ENCODE peak calls at places on chromosomes 1 and 21, in six cellular contexts. D, A, N, K, M and P are unnamed samples.
A peak's percentile ranks its signal among the peaks of the same experiment; 100 is the strongest.

GRCh38 chr1:41345434-41346075 is 15.7 kb upstream of the FOXO6 start:
- DNase-seq in D (no peak), A (no peak), N (no peak), K (no peak), M (no peak), P (no peak)

GRCh38 chr1:1914842-1915692 is at the start of gene CALML6:
- DNase-seq in D (no peak), A (no peak), N (no peak), K (no peak), M (no peak), P (no peak)

GRCh38 chr1:157595356-157595755 is 2.5 kb downstream of the FCRL4 start:
- DNase-seq in D (no peak), A (no peak), N (no peak), K (peak; percentile 9), M (no peak), P (no peak)

GRCh38 chr1:241762713-241763339 is 85.2 kb upstream of the EXO1 start:
- DNase-seq in D (no peak), A (no peak), N (no peak), K (no peak), M (no peak), P (no peak)

GRCh38 chr1:216750031-216750627 is 26.9 kb upstream of the ESRRG start:
- DNase-seq in D (peak; percentile 45), A (no peak), N (no peak), K (peak; percentile 43), M (peak; percentile 7), P (no peak)

GRCh38 chr1:228314658-228315483 is 91.8 kb downstream of the TRIM11 start:
- DNase-seq in D (no peak), A (no peak), N (peak; percentile 54), K (no peak), M (no peak), P (peak; percentile 36)

GRCh38 chr1:145978860-145979745 is 14.6 kb downstream of the POLR3GL start:
- DNase-seq in D (peak; percentile 99), A (peak; percentile 72), N (peak; percentile 92), K (peak; percentile 96), M (peak; percentile 97), P (peak; percentile 93)

GRCh38 chr1:169133801-169134558 is 27.5 kb downstream of the ATP1B1 start:
- DNase-seq in D (no peak), A (no peak), N (no peak), K (no peak), M (no peak), P (no peak)

GRCh38 chr1:115423776-115424175 is 85.7 kb upstream of the NGF start:
- DNase-seq in D (no peak), A (no peak), N (no peak), K (no peak), M (no peak), P (no peak)

GRCh38 chr1:163361123-163361934 is 39.6 kb downstream of the NUF2 start:
- DNase-seq in D (peak; percentile 12), A (no peak), N (no peak), K (no peak), M (no peak), P (no peak)

GRCh38 chr1:171286032-171286705 is 27.8 kb upstream of the FMO4 start:
- DNase-seq in D (peak; percentile 71), A (no peak), N (no peak), K (no peak), M (no peak), P (no peak)

GRCh38 chr1:209248649-209249279 is 334.8 kb upstream of the CAMK1G start:
- DNase-seq in D (peak; percentile 56), A (peak; percentile 30), N (no peak), K (peak; percentile 82), M (peak; percentile 78), P (no peak)

GRCh38 chr1:41742219-41742618 is 176.5 kb downstream of the HIVEP3 start:
- DNase-seq in D (no peak), A (no peak), N (no peak), K (no peak), M (no peak), P (no peak)

GRCh38 chr1:173914366-173914871 is 2.7 kb downstream of the SERPINC1 start:
- DNase-seq in D (peak; percentile 28), A (no peak), N (no peak), K (peak; percentile 69), M (no peak), P (no peak)

GRCh38 chr1:7667625-7668218 is 103.4 kb upstream of the VAMP3 start:
- DNase-seq in D (peak; percentile 62), A (peak; percentile 87), N (peak; percentile 90), K (peak; percentile 96), M (peak; percentile 99), P (peak; percentile 92)

GRCh38 chr21:36355868-36356267 is 29.3 kb upstream of the CHAF1B start:
- DNase-seq in D (no peak), A (no peak), N (no peak), K (no peak), M (no peak), P (no peak)

GRCh38 chr21:39807738-39808137 is 59.5 kb upstream of the PCP4 start:
- DNase-seq in D (no peak), A (no peak), N (no peak), K (no peak), M (no peak), P (no peak)

GRCh38 chr1:242828828-242829227 is 304.3 kb upstream of the PLD5 start:
- DNase-seq in D (no peak), A (no peak), N (no peak), K (no peak), M (no peak), P (no peak)

GRCh38 chr1:88079036-88079435 is 605.0 kb upstream of the PKN2 start:
- DNase-seq in D (no peak), A (no peak), N (no peak), K (no peak), M (no peak), P (no peak)

GRCh38 chr1:223819730-223820514 is 25.8 kb downstream of the TP53BP2 start:
- DNase-seq in D (no peak), A (no peak), N (no peak), K (no peak), M (no peak), P (no peak)

GRCh38 chr1:162386292-162387225 is 5.0 kb downstream of the C1orf226 start:
- DNase-seq in D (no peak), A (no peak), N (no peak), K (no peak), M (no peak), P (no peak)

DNA sequence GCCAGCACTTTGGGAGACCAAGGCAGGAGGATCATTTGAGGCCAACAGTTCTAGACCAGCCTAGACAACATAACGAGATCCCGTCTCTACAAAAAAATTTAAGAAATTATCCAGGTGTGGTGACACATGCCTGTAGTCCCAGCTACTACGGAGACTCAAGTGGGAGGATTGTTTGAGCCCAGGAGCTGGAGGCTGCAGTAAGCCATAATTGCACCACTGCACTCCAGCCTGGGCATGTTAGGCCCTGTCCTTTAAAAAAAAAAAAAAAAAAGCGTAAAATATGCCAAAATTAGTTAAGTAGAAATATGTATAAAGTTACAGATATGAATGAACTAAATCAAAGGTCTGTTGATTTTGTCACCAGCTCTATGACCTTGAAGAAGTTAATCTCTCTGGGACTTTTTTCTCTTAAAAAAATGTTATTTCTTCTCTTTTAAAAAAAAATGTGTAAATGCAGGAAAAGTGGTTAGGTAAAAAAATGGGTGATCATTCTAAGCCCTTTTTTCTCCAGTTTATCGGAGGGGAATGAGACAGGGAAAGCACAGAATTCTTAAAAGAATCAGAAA is 7.0 kb downstream of the EGLN1 start:
- DNase-seq in D (no peak), A (no peak), N (no peak), K (no peak), M (no peak), P (no peak)
- H3K4me1 ChIP-seq in D (peaks cover 28% of the 10 kb centered on the region), A (peaks cover 68% of the 10 kb centered on the region), N (peaks cover 100% of the 10 kb centered on the region), K (peaks cover 26% of the 10 kb centered on the region), M (peaks cover 31% of the 10 kb centered on the region), P (peaks cover 46% of the 10 kb centered on the region)

DNA sequence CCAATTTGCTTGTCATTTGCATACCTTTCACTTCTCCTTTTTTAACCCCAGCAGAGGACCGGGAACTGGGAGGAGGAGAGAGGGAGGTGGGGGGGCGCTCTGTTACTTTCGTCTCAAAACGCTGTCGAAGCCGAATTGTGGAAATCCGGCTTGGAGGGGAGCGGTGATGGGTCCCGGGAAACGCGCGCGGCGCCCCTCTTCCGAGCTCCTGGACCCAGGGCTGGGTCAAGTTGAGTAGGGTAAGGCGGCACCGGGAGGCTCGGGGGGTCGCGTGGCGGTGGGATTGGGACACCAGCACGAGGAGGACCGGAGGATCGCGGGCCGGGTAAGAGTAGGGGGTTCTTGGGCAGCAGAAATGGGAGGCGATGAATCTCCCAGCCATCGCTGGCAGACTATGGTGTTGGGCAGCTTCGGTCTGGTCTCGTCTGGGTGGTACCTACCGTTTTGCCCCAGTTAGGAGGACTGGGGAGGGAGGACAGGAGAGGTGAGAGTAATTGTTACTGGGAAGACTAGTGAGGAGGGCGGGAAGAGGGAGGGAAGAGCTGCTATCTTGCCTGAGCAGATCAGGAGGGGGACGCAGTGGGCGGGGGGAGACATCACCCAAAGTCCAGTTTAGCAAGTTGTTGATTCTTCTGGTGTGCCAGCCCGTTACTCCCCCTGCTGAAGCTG is 1.4 kb downstream of the PROX1 start:
- DNase-seq in D (no peak), A (no peak), N (no peak), K (peak; percentile 30), M (no peak), P (no peak)
- H3K4me1 ChIP-seq in D (peaks cover 6% of the 10 kb centered on the region), A (peaks cover 21% of the 10 kb centered on the region), N (peaks cover 62% of the 10 kb centered on the region), K (peaks cover 18% of the 10 kb centered on the region), M (peaks cover 24% of the 10 kb centered on the region), P (peaks cover 27% of the 10 kb centered on the region)

GRCh38 chr1:39964552-39964951 is 9.6 kb downstream of the MFSD2A start:
- DNase-seq in D (no peak), A (no peak), N (no peak), K (no peak), M (no peak), P (no peak)

GRCh38 chr1:39962450-39962825 is 7.5 kb downstream of the MFSD2A start:
- DNase-seq in D (no peak), A (no peak), N (no peak), K (no peak), M (no peak), P (no peak)

GRCh38 chr1:39960461-39960958 is 5.6 kb downstream of the MFSD2A start:
- DNase-seq in D (peak; percentile 79), A (peak; percentile 49), N (peak; percentile 27), K (peak; percentile 81), M (no peak), P (peak; percentile 94)

GRCh38 chr1:39969048-39969447 is 14.1 kb downstream of the MFSD2A start:
- DNase-seq in D (peak; percentile 83), A (no peak), N (no peak), K (no peak), M (no peak), P (peak; percentile 58)

GRCh38 chr1:39965051-39965450 is 10.1 kb downstream of the MFSD2A start:
- DNase-seq in D (no peak), A (no peak), N (no peak), K (no peak), M (no peak), P (peak; percentile 62)
- H3K4me1 ChIP-seq in D (peaks cover 38% of the 10 kb centered on the region), A (peaks cover 7% of the 10 kb centered on the region), N (no peaks in the 10 kb centered on the region), K (peaks cover 5% of the 10 kb centered on the region), M (no peaks in the 10 kb centered on the region), P (peaks cover 35% of the 10 kb centered on the region)

GRCh38 chr1:211375286-211375818 is 48.7 kb downstream of the TRAF5 start:
- DNase-seq in D (no peak), A (no peak), N (no peak), K (no peak), M (no peak), P (no peak)

GRCh38 chr1:211371406-211372105 is 44.9 kb downstream of the TRAF5 start:
- DNase-seq in D (peak; percentile 63), A (no peak), N (no peak), K (no peak), M (no peak), P (no peak)

GRCh38 chr1:211372463-211372862 is 45.8 kb downstream of the TRAF5 start:
- DNase-seq in D (no peak), A (no peak), N (no peak), K (no peak), M (no peak), P (no peak)

GRCh38 chr1:211370669-211371068 is 44.0 kb downstream of the TRAF5 start:
- DNase-seq in D (no peak), A (no peak), N (no peak), K (no peak), M (no peak), P (no peak)

GRCh38 chr1:211369640-211370039 is 43.0 kb downstream of the TRAF5 start:
- DNase-seq in D (no peak), A (no peak), N (no peak), K (no peak), M (no peak), P (no peak)
- H3K4me1 ChIP-seq in D (no peaks in the 10 kb centered on the region), A (no peaks in the 10 kb centered on the region), N (no peaks in the 10 kb centered on the region), K (no peaks in the 10 kb centered on the region), M (no peaks in the 10 kb centered on the region), P (no peaks in the 10 kb centered on the region)